ENCODE peak calls at places on chromosomes 12 and 14, in eight cellular contexts. M, B, Z, V, A, O, E and J are unnamed samples. For H3K27me3, the result is how much of the 10 kb centered on the place peaks cover.

GRCh38 chr14:81303258-81303935 is 82.6 kb upstream of the GTF2A1 start:
- DNase-seq in Z (no peak), A (no peak), O (peak), M (peak), V (no peak), B (peak), E (no peak), J (peak)

GRCh38 chr12:119061208-119061796 is 80.0 kb downstream of the SRRM4 start:
- DNase-seq in B (peak), Z (peak), M (no peak), O (peak), V (peak), A (no peak), E (peak), J (peak)

GRCh38 chr12:26523708-26524150 is 309.3 kb downstream of the ITPR2 start:
- DNase-seq in V (peak), O (peak), A (peak), B (peak), Z (peak), M (peak), E (no peak), J (peak)

GRCh38 chr12:94553130-94553519 is 93.5 kb upstream of the CEP83 start:
- DNase-seq in Z (peak), M (no peak), A (no peak), E (no peak), O (no peak), V (no peak), B (no peak), J (peak)

GRCh38 chr12:130041983-130042812 is 120.1 kb upstream of the FZD10 start:
- DNase-seq in B (peak), M (no peak), A (no peak), O (peak), Z (no peak), E (peak), V (no peak), J (no peak)

GRCh38 chr14:33364536-33364935 is 425.9 kb downstream of the NPAS3 start:
- DNase-seq in O (no peak), E (no peak), M (no peak), Z (no peak), V (no peak), A (no peak), B (no peak), J (no peak)

GRCh38 chr14:52000631-52001030 is 11.3 kb downstream of the RTRAF start:
- DNase-seq in E (no peak), M (no peak), V (no peak), Z (no peak), A (no peak), B (no peak), O (no peak), J (no peak)

GRCh38 chr12:127811988-127812387 is 455.0 kb upstream of the TMEM132C start:
- DNase-seq in V (peak), O (peak), M (peak), A (no peak), B (no peak), Z (no peak), E (peak), J (no peak)

GRCh38 chr12:132621657-132622435 is 3.3 kb downstream of the P2RX2 start:
- DNase-seq in B (no peak), V (no peak), M (no peak), Z (no peak), A (no peak), O (no peak), E (no peak), J (no peak)

GRCh38 chr12:14955876-14956811 is 5.3 kb downstream of the ARHGDIB start:
- DNase-seq in B (no peak), O (no peak), E (no peak), A (no peak), M (no peak), Z (no peak), V (no peak), J (no peak)

GRCh38 chr12:115481141-115481540 is 796.4 kb downstream of the MED13L start:
- DNase-seq in A (no peak), M (no peak), V (no peak), B (no peak), O (no peak), Z (peak), E (no peak), J (no peak)

GRCh38 chr12:14825256-14825655 is 11.3 kb upstream of the SMCO3 start:
- DNase-seq in Z (peak), O (no peak), A (no peak), M (no peak), E (no peak), V (no peak), B (no peak), J (peak)

GRCh38 chr14:71701990-71702389 is 230.2 kb upstream of the RGS6 start:
- DNase-seq in Z (peak), A (peak), M (no peak), V (no peak), E (no peak), B (no peak), O (no peak), J (peak)

GRCh38 chr12:123267991-123268843 is 3.4 kb downstream of the CDK2AP1 start:
- DNase-seq in B (peak), A (no peak), M (no peak), O (peak), V (peak), Z (no peak), E (peak), J (no peak)

GRCh38 chr12:71243375-71243774 is 85.6 kb upstream of the TSPAN8 start:
- DNase-seq in B (no peak), A (no peak), V (no peak), E (no peak), O (no peak), M (no peak), Z (no peak), J (no peak)

GRCh38 chr12:124727244-124727673 is 136.4 kb downstream of the SCARB1 start:
- DNase-seq in V (peak), A (no peak), E (no peak), M (peak), Z (no peak), O (peak), B (peak), J (no peak)

GRCh38 chr12:89472508-89472907 is 52.1 kb downstream of the GALNT4 start:
- DNase-seq in M (no peak), O (no peak), A (no peak), E (no peak), V (no peak), Z (peak), B (no peak), J (peak)

GRCh38 chr12:55925371-55925770 is 2.3 kb downstream of the PYM1 start:
- DNase-seq in A (no peak), V (no peak), B (no peak), Z (no peak), M (no peak), O (no peak), E (no peak), J (no peak)

GRCh38 chr14:50044040-50044651 is 72.2 kb downstream of the VCPKMT start:
- DNase-seq in O (no peak), E (no peak), B (no peak), A (no peak), M (no peak), Z (no peak), V (no peak), J (no peak)

GRCh38 chr14:30375280-30375892 is 183.6 kb upstream of the G2E3 start:
- DNase-seq in A (peak), B (no peak), O (peak), Z (peak), V (peak), E (peak), M (peak), J (peak)

GRCh38 chr14:96455588-96455987 is 46.6 kb upstream of the PAPOLA start:
- DNase-seq in V (no peak), E (no peak), A (no peak), Z (peak), M (no peak), B (no peak), O (no peak), J (no peak)

GRCh38 chr14:31456841-31457664 is at the start of gene DTD2:
- DNase-seq in V (peak), B (peak), A (peak), M (peak), O (peak), Z (peak), E (peak), J (peak)

GRCh38 chr12:91182664-91183455 is at the start of gene DCN:
- DNase-seq in M (no peak), V (no peak), Z (peak), A (no peak), B (no peak), E (no peak), O (no peak), J (no peak)

GRCh38 chr14:24710403-24711063 is 76.5 kb upstream of the GZMB start:
- DNase-seq in Z (peak), E (peak), B (no peak), M (peak), V (peak), A (peak), O (peak), J (peak)

GRCh38 chr12:131102991-131103609 is 149.4 kb downstream of the ADGRD1 start:
- DNase-seq in M (peak), A (no peak), O (no peak), V (no peak), E (no peak), B (peak), Z (no peak), J (no peak)

GRCh38 chr12:25424186-25424854 is 128.8 kb downstream of the LMNTD1 start:
- DNase-seq in A (no peak), M (no peak), O (no peak), V (no peak), Z (no peak), B (no peak), E (no peak), J (no peak)

GRCh38 chr12:95224202-95225170 is 6.9 kb downstream of the VEZT start:
- DNase-seq in V (no peak), A (no peak), M (no peak), B (no peak), Z (peak), O (no peak), E (no peak), J (peak)

GRCh38 chr14:92360666-92361370 is 37.9 kb downstream of the SLC24A4 start:
- DNase-seq in A (no peak), E (no peak), Z (no peak), V (no peak), O (no peak), B (no peak), M (no peak), J (no peak)

GRCh38 chr14:89669209-89669608 is 252.2 kb upstream of the FOXN3 start:
- DNase-seq in A (no peak), E (no peak), Z (no peak), O (peak), V (peak), M (no peak), B (peak), J (no peak)

GRCh38 chr12:123441523-123442164 is 5.2 kb upstream of the RILPL2 start:
- DNase-seq in Z (no peak), B (no peak), V (no peak), A (no peak), E (no peak), M (no peak), O (no peak), J (no peak)

GRCh38 chr12:122852336-122853275 is 17.3 kb downstream of the HIP1R start:
- DNase-seq in O (no peak), Z (no peak), E (peak), V (no peak), M (no peak), A (no peak), B (no peak), J (no peak)

GRCh38 chr12:115335594-115335993 is 651.6 kb upstream of the TBX3 start:
- DNase-seq in M (no peak), A (no peak), B (no peak), O (no peak), E (no peak), Z (no peak), V (peak), J (no peak)

GRCh38 chr14:20631023-20631820 is 10.3 kb downstream of the OR6S1 start:
- DNase-seq in M (peak), O (peak), A (peak), B (no peak), E (no peak), Z (peak), V (no peak), J (peak)

GRCh38 chr14:96198430-96199133 is 6.1 kb upstream of the BDKRB2 start:
- DNase-seq in A (no peak), B (no peak), M (no peak), Z (no peak), V (no peak), E (no peak), O (no peak), J (no peak)

GRCh38 chr12:6370576-6370935 is 4.8 kb downstream of the SCNN1A start:
- DNase-seq in Z (no peak), V (no peak), O (no peak), E (peak), A (no peak), M (no peak), B (no peak), J (no peak)

GRCh38 chr14:32150392-32150791 is 51.5 kb upstream of the RNU6-7 start:
- DNase-seq in Z (no peak), M (no peak), E (no peak), B (no peak), A (no peak), O (no peak), V (no peak), J (no peak)

GRCh38 chr12:85725991-85726390 is 110.2 kb downstream of the RASSF9 start:
- DNase-seq in B (no peak), V (no peak), E (peak), M (no peak), O (no peak), Z (no peak), A (no peak), J (no peak)

GRCh38 chr12:91633734-91634357 is 451.2 kb upstream of the DCN start:
- DNase-seq in B (no peak), V (no peak), A (no peak), Z (no peak), E (no peak), O (no peak), M (no peak), J (no peak)

GRCh38 chr12:26471560-26471959 is 276.2 kb downstream of the SSPN start:
- DNase-seq in E (no peak), V (no peak), O (peak), B (no peak), M (no peak), Z (peak), A (no peak), J (no peak)

GRCh38 chr14:43356984-43357545 is 1150.0 kb downstream of the FSCB start:
- DNase-seq in Z (no peak), O (peak), M (no peak), B (no peak), E (no peak), A (no peak), V (no peak), J (no peak)

GRCh38 chr14:73753887-73754880 is 40.0 kb upstream of the PNMA1 start:
- DNase-seq in V (no peak), B (no peak), E (no peak), Z (no peak), O (peak), A (no peak), M (no peak), J (no peak)
- H3K4me3 ChIP-seq in V (peak), B (peak), E (no peak), Z (no peak), O (no peak), A (peak), M (peak), J (no peak)

GRCh38 chr14:102248121-102248520 is 56.8 kb downstream of the MOK start:
- DNase-seq in E (no peak), V (no peak), M (no peak), A (no peak), O (no peak), B (no peak), Z (peak), J (no peak)
- H3K27me3 ChIP-seq in E (under half), V (under half), M (under half), A (under half), O (under half), B (under half), Z (under half), J (under half)

DNA sequence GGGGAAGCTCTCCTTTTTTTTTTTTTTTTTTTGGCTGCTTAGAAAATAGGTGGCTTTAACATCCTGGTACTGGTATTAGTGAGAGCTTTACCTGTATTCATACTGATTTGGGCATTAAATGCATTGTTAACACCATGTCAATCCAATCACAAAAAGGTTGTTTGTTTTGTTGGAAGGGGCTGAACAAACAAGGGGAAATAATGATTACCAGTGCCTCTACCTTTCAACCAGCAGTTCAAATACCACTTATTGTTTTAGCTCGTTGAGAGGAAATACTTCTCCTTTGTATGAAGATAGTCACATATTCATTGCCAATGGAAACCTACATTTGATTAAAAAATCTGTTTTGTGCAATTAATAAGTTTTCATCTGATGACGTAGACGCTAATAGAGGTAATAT is 72.9 kb downstream of the MIPOL1 start:
- DNase-seq in B (no peak), O (no peak), Z (no peak), E (no peak), M (no peak), A (no peak), V (no peak), J (no peak)
- H3K4me3 ChIP-seq in B (no peak), O (no peak), Z (no peak), E (no peak), M (no peak), A (no peak), V (no peak), J (no peak)

DNA sequence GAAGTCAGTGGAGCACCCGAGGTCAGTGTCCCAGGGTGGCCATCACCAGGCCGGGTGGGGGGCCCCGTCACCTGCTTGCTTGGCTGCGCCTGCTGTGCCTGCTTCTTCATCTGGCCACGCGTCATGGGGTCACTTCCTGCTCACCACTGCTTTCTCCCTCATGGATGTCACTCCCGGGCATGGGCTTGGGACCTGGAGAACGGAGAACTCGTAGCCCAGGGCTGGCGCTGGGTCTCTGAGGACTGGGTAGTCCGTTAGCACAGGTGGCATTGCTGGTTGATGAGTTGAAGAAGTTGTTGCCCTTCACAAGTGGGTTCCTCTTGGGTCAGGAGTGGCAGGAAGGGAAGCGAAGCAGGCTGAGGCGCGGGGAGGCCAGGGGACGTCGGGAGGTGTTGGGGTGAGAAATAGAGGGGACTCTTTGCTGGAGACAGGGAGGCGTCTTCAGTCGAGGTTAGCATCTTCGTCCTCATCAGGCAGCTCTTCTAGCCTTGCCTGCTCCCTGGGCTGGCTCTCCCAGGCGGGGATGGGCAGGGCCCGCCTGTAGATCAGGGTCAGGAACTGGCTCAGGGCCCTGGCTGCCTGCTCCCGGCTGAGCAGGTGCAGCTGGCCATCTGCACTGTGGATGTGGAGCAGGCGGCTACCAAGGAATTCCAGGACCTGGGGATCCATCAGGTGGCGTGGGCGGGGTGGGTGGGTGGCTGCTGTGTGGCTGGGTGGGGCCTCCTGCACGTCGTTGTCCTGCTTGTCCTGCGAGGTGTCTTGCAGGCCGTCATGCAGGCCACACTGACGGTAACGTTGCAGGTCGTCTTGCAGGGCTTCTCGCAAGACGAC is 23.0 kb downstream of the RTL1 start:
- DNase-seq in V (no peak), O (no peak), A (no peak), M (no peak), B (no peak), E (no peak), Z (no peak), J (no peak)
- H3K27me3 ChIP-seq in V (under half), O (under half), A (under half), M (under half), B (under half), E (under half), Z (under half), J (under half)

GRCh38 chr14:22534547-22534946 is 54.5 kb downstream of the DAD1 start:
- DNase-seq in E (no peak), V (no peak), Z (no peak), B (no peak), O (no peak), A (no peak), M (no peak), J (no peak)

GRCh38 chr14:22533739-22534359 is 55.2 kb downstream of the DAD1 start:
- DNase-seq in O (no peak), Z (no peak), A (no peak), B (no peak), V (no peak), E (no peak), M (no peak), J (no peak)

GRCh38 chr14:22533057-22533704 is 55.8 kb downstream of the DAD1 start:
- DNase-seq in M (no peak), A (no peak), V (no peak), O (no peak), B (no peak), E (no peak), Z (no peak), J (no peak)

GRCh38 chr14:22531451-22532344 is 57.3 kb downstream of the DAD1 start:
- DNase-seq in B (no peak), E (no peak), M (no peak), V (no peak), O (no peak), A (no peak), Z (no peak), J (no peak)

GRCh38 chr14:22532345-22533056 is 56.5 kb downstream of the DAD1 start:
- DNase-seq in Z (peak), V (no peak), O (no peak), B (no peak), E (no peak), A (no peak), M (no peak), J (no peak)
- H3K4me3 ChIP-seq in Z (no peak), V (no peak), O (no peak), B (no peak), E (no peak), A (no peak), M (no peak), J (no peak)